ENCODE peak calls at places on chromosomes 2 and 18, in six cellular contexts. X is KBM-7, B is NCI-H1092 treated with DMSO at 0.1 percent for 48 hours, O is RPMI7951, Q is HCT116, H is choroid plexus epithelial cell. S is an unnamed sample.

GRCh38 chr2:54285451-54285850 is 29.4 kb upstream of the TSPYL6 start:
- DNase-seq in X (no peak), B (no peak), O (no peak), Q (no peak), H (no peak), S (no peak)

GRCh38 chr2:235793163-235793752 is 299.4 kb downstream of the AGAP1 start:
- DNase-seq in X (peak; percentile 6), B (no peak), O (no peak), Q (no peak), H (peak; percentile 33), S (no peak)

GRCh38 chr18:79405781-79406575 is 10.2 kb downstream of the NFATC1 start:
- DNase-seq in X (peak; percentile 78), B (no peak), O (no peak), Q (no peak), H (no peak), S (no peak)

GRCh38 chr2:195479407-195479806 is 177.6 kb upstream of the SLC39A10 start:
- DNase-seq in X (peak; percentile 55), B (no peak), O (no peak), Q (no peak), H (no peak), S (no peak)

GRCh38 chr2:67600946-67601345 is 203.8 kb downstream of the ETAA1 start:
- DNase-seq in X (no peak), B (no peak), O (peak; percentile 75), Q (no peak), H (peak; percentile 80), S (no peak)

GRCh38 chr2:1749750-1750149 is 5.4 kb upstream of the PXDN start:
- DNase-seq in X (no peak), B (no peak), O (no peak), Q (no peak), H (no peak), S (no peak)

GRCh38 chr2:165274698-165275097 is 35.5 kb downstream of the SCN2A start:
- DNase-seq in X (no peak), B (no peak), O (no peak), Q (no peak), H (no peak), S (no peak)

GRCh38 chr2:224429441-224429810 is 27.5 kb upstream of the FAM124B start:
- DNase-seq in X (peak; percentile 96), B (no peak), O (no peak), Q (no peak), H (no peak), S (no peak)